ENCODE peak calls at places on chromosomes 11 and 22, in ten cellular contexts. One of them, this sample, is unnamed.

GRCh38 chr11:10930961-10931760 is 73.3 kb upstream of the ZBED5 start:
- DNase-seq in Calu3: peak; percentile 54
- DNase-seq in heart left ventricle: peak; percentile 80
- DNase-seq in fibroblast of the aortic adventitia: peak; percentile 87
- DNase-seq in brain microvascular endothelial cell: peak; percentile 37
- DNase-seq in endothelial cell: peak; percentile 60
- DNase-seq in foreskin fibroblast: peak; percentile 90
- DNase-seq in breast epithelium: peak; percentile 57
- DNase-seq in nephron progenitor cell: peak; percentile 80
- DNase-seq in GM13976: peak; percentile 65
- DNase-seq in this sample: peak; percentile 50

GRCh38 chr11:413120-414081 is 1.4 kb downstream of the SIGIRR start:
- DNase-seq in Calu3: no peak
- DNase-seq in fibroblast of the aortic adventitia: no peak
- DNase-seq in GM13976: no peak
- DNase-seq in heart left ventricle: no peak
- DNase-seq in breast epithelium: no peak
- DNase-seq in foreskin fibroblast: no peak
- DNase-seq in nephron progenitor cell: peak; percentile 6
- DNase-seq in brain microvascular endothelial cell: no peak
- DNase-seq in endothelial cell: no peak
- DNase-seq in this sample: no peak

GRCh38 chr22:33921576-33922181 is 1.4 kb upstream of the LARGE1 start:
- DNase-seq in breast epithelium: peak; percentile 59
- DNase-seq in brain microvascular endothelial cell: peak; percentile 44
- DNase-seq in foreskin fibroblast: peak; percentile 51
- DNase-seq in fibroblast of the aortic adventitia: peak; percentile 59
- DNase-seq in endothelial cell: peak; percentile 68
- DNase-seq in Calu3: peak; percentile 42
- DNase-seq in nephron progenitor cell: peak; percentile 87
- DNase-seq in heart left ventricle: peak; percentile 73
- DNase-seq in GM13976: peak; percentile 74
- DNase-seq in this sample: peak; percentile 54

GRCh38 chr11:57179701-57180100 is 2.1 kb upstream of the LRRC55 start:
- DNase-seq in fibroblast of the aortic adventitia: no peak
- DNase-seq in foreskin fibroblast: no peak
- DNase-seq in heart left ventricle: no peak
- DNase-seq in nephron progenitor cell: no peak
- DNase-seq in breast epithelium: no peak
- DNase-seq in endothelial cell: no peak
- DNase-seq in Calu3: no peak
- DNase-seq in brain microvascular endothelial cell: no peak
- DNase-seq in GM13976: no peak
- DNase-seq in this sample: no peak

GRCh38 chr11:128708660-128709059 is 14.8 kb downstream of the FLI1 start:
- DNase-seq in GM13976: no peak
- DNase-seq in foreskin fibroblast: no peak
- DNase-seq in Calu3: no peak
- DNase-seq in endothelial cell: no peak
- DNase-seq in fibroblast of the aortic adventitia: no peak
- DNase-seq in brain microvascular endothelial cell: no peak
- DNase-seq in breast epithelium: no peak
- DNase-seq in heart left ventricle: no peak
- DNase-seq in nephron progenitor cell: no peak
- DNase-seq in this sample: no peak

GRCh38 chr11:227824-228223 is 8.3 kb downstream of the SIRT3 start:
- DNase-seq in nephron progenitor cell: no peak
- DNase-seq in foreskin fibroblast: no peak
- DNase-seq in brain microvascular endothelial cell: no peak
- DNase-seq in Calu3: no peak
- DNase-seq in fibroblast of the aortic adventitia: no peak
- DNase-seq in endothelial cell: no peak
- DNase-seq in heart left ventricle: no peak
- DNase-seq in GM13976: no peak
- DNase-seq in breast epithelium: no peak
- DNase-seq in this sample: no peak

GRCh38 chr22:31800065-31800464 is 46.2 kb downstream of the DEPDC5 start:
- DNase-seq in breast epithelium: no peak
- DNase-seq in GM13976: no peak
- DNase-seq in fibroblast of the aortic adventitia: peak; percentile 8
- DNase-seq in Calu3: peak; percentile 60
- DNase-seq in endothelial cell: no peak
- DNase-seq in heart left ventricle: no peak
- DNase-seq in brain microvascular endothelial cell: no peak
- DNase-seq in foreskin fibroblast: peak; percentile 67
- DNase-seq in nephron progenitor cell: no peak
- DNase-seq in this sample: no peak

GRCh38 chr11:104462346-104462745 is 298.4 kb upstream of the PDGFD start:
- DNase-seq in fibroblast of the aortic adventitia: peak; percentile 47
- DNase-seq in endothelial cell: no peak
- DNase-seq in brain microvascular endothelial cell: peak; percentile 49
- DNase-seq in GM13976: no peak
- DNase-seq in foreskin fibroblast: peak; percentile 88
- DNase-seq in heart left ventricle: peak; percentile 22
- DNase-seq in Calu3: no peak
- DNase-seq in breast epithelium: no peak
- DNase-seq in nephron progenitor cell: no peak
- DNase-seq in this sample: no peak

GRCh38 chr11:29395555-29396072 is 621.2 kb downstream of the KCNA4 start:
- DNase-seq in Calu3: no peak
- DNase-seq in breast epithelium: no peak
- DNase-seq in nephron progenitor cell: no peak
- DNase-seq in heart left ventricle: no peak
- DNase-seq in fibroblast of the aortic adventitia: no peak
- DNase-seq in endothelial cell: no peak
- DNase-seq in brain microvascular endothelial cell: no peak
- DNase-seq in GM13976: no peak
- DNase-seq in foreskin fibroblast: no peak
- DNase-seq in this sample: no peak

GRCh38 chr22:23689414-23689813 is 1.4 kb upstream of the RGL4 start:
- DNase-seq in Calu3: no peak
- DNase-seq in breast epithelium: no peak
- DNase-seq in fibroblast of the aortic adventitia: no peak
- DNase-seq in heart left ventricle: no peak
- DNase-seq in GM13976: no peak
- DNase-seq in brain microvascular endothelial cell: no peak
- DNase-seq in foreskin fibroblast: no peak
- DNase-seq in nephron progenitor cell: no peak
- DNase-seq in endothelial cell: no peak
- DNase-seq in this sample: no peak

GRCh38 chr22:47122441-47123000 is 360.1 kb downstream of the TBC1D22A start:
- DNase-seq in foreskin fibroblast: no peak
- DNase-seq in breast epithelium: no peak
- DNase-seq in fibroblast of the aortic adventitia: no peak
- DNase-seq in nephron progenitor cell: no peak
- DNase-seq in heart left ventricle: no peak
- DNase-seq in Calu3: no peak
- DNase-seq in brain microvascular endothelial cell: no peak
- DNase-seq in GM13976: no peak
- DNase-seq in endothelial cell: no peak
- DNase-seq in this sample: no peak

GRCh38 chr22:35921777-35922176 is 106.8 kb downstream of the RBFOX2 start:
- DNase-seq in foreskin fibroblast: peak; percentile 94
- DNase-seq in Calu3: peak; percentile 79
- DNase-seq in endothelial cell: peak; percentile 53
- DNase-seq in brain microvascular endothelial cell: peak; percentile 88
- DNase-seq in GM13976: peak; percentile 34
- DNase-seq in fibroblast of the aortic adventitia: peak; percentile 90
- DNase-seq in heart left ventricle: peak; percentile 71
- DNase-seq in breast epithelium: no peak
- DNase-seq in nephron progenitor cell: peak; percentile 37
- DNase-seq in this sample: peak; percentile 36

GRCh38 chr11:126764221-126764620 is 236.3 kb downstream of the KIRREL3 start:
- DNase-seq in breast epithelium: no peak
- DNase-seq in foreskin fibroblast: peak; percentile 16
- DNase-seq in GM13976: no peak
- DNase-seq in heart left ventricle: no peak
- DNase-seq in nephron progenitor cell: no peak
- DNase-seq in Calu3: peak; percentile 3
- DNase-seq in brain microvascular endothelial cell: no peak
- DNase-seq in endothelial cell: no peak
- DNase-seq in fibroblast of the aortic adventitia: peak; percentile 12
- DNase-seq in this sample: no peak

GRCh38 chr22:43406186-43406790 is 5.5 kb upstream of the MPPED1 start:
- DNase-seq in foreskin fibroblast: no peak
- DNase-seq in Calu3: no peak
- DNase-seq in nephron progenitor cell: no peak
- DNase-seq in GM13976: no peak
- DNase-seq in breast epithelium: no peak
- DNase-seq in fibroblast of the aortic adventitia: no peak
- DNase-seq in endothelial cell: no peak
- DNase-seq in brain microvascular endothelial cell: no peak
- DNase-seq in heart left ventricle: no peak
- DNase-seq in this sample: no peak

GRCh38 chr22:34015642-34016041 is 95.4 kb upstream of the LARGE1 start:
- DNase-seq in nephron progenitor cell: no peak
- DNase-seq in foreskin fibroblast: no peak
- DNase-seq in brain microvascular endothelial cell: no peak
- DNase-seq in endothelial cell: no peak
- DNase-seq in Calu3: no peak
- DNase-seq in GM13976: no peak
- DNase-seq in fibroblast of the aortic adventitia: no peak
- DNase-seq in heart left ventricle: no peak
- DNase-seq in breast epithelium: no peak
- DNase-seq in this sample: no peak

GRCh38 chr22:41508770-41509170 is 35.5 kb downstream of the POLR3H start:
- DNase-seq in Calu3: no peak
- DNase-seq in fibroblast of the aortic adventitia: no peak
- DNase-seq in nephron progenitor cell: peak; percentile 37
- DNase-seq in brain microvascular endothelial cell: no peak
- DNase-seq in GM13976: no peak
- DNase-seq in heart left ventricle: peak; percentile 57
- DNase-seq in breast epithelium: no peak
- DNase-seq in endothelial cell: no peak
- DNase-seq in foreskin fibroblast: no peak
- DNase-seq in this sample: no peak
- TF ChIP-seq CTCF in Calu3: no peak
- TF ChIP-seq CTCF in fibroblast of the aortic adventitia: no peak
- TF ChIP-seq CTCF in nephron progenitor cell: peak; percentile 29
- TF ChIP-seq CTCF in brain microvascular endothelial cell: peak; percentile 52
- TF ChIP-seq CTCF in GM13976: no peak
- TF ChIP-seq CTCF in heart left ventricle: peak; percentile 14
- TF ChIP-seq CTCF in breast epithelium: no peak
- TF ChIP-seq CTCF in endothelial cell: no peak
- TF ChIP-seq CTCF in foreskin fibroblast: peak; percentile 11
- TF ChIP-seq CTCF in this sample: no peak

GRCh38 chr11:92304271-92304670 is 79.7 kb downstream of the FAT3 start:
- DNase-seq in fibroblast of the aortic adventitia: no peak
- DNase-seq in brain microvascular endothelial cell: no peak
- DNase-seq in Calu3: no peak
- DNase-seq in endothelial cell: no peak
- DNase-seq in breast epithelium: no peak
- DNase-seq in heart left ventricle: no peak
- DNase-seq in GM13976: no peak
- DNase-seq in foreskin fibroblast: no peak
- DNase-seq in nephron progenitor cell: no peak
- DNase-seq in this sample: no peak

GRCh38 chr11:92297551-92298237 is 73.1 kb downstream of the FAT3 start:
- DNase-seq in nephron progenitor cell: peak; percentile 11
- DNase-seq in heart left ventricle: no peak
- DNase-seq in endothelial cell: no peak
- DNase-seq in GM13976: no peak
- DNase-seq in brain microvascular endothelial cell: no peak
- DNase-seq in foreskin fibroblast: no peak
- DNase-seq in Calu3: no peak
- DNase-seq in fibroblast of the aortic adventitia: no peak
- DNase-seq in breast epithelium: no peak
- DNase-seq in this sample: no peak

GRCh38 chr11:92302766-92303165 is 78.1 kb downstream of the FAT3 start:
- DNase-seq in Calu3: no peak
- DNase-seq in endothelial cell: no peak
- DNase-seq in foreskin fibroblast: no peak
- DNase-seq in GM13976: no peak
- DNase-seq in breast epithelium: no peak
- DNase-seq in nephron progenitor cell: no peak
- DNase-seq in brain microvascular endothelial cell: no peak
- DNase-seq in heart left ventricle: no peak
- DNase-seq in fibroblast of the aortic adventitia: no peak
- DNase-seq in this sample: no peak

GRCh38 chr11:92298238-92298565 is 73.6 kb downstream of the FAT3 start:
- DNase-seq in foreskin fibroblast: no peak
- DNase-seq in Calu3: no peak
- DNase-seq in fibroblast of the aortic adventitia: no peak
- DNase-seq in brain microvascular endothelial cell: no peak
- DNase-seq in heart left ventricle: no peak
- DNase-seq in nephron progenitor cell: no peak
- DNase-seq in GM13976: no peak
- DNase-seq in breast epithelium: no peak
- DNase-seq in endothelial cell: no peak
- DNase-seq in this sample: no peak

DNA sequence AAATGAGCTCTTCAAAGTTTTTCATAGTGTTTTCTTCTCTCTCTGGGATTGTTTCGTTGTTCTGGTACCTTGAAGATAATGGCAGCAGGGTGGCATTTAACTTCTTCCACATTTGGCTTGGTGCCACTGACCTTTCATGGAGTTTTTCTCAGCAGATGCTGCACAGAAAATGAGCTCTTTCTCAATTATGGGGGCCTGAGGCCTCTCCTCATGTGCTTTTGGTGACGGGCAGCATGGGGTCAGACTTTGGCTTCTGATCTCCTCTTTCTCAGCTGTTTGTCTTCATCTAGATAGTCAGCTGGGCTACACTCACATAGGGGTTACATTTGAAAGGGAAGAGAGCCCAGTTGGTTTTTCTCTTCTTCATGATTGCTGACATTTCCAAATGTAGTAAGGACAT is 76.3 kb downstream of the FAT3 start:
- DNase-seq in brain microvascular endothelial cell: no peak
- DNase-seq in nephron progenitor cell: no peak
- DNase-seq in foreskin fibroblast: no peak
- DNase-seq in fibroblast of the aortic adventitia: no peak
- DNase-seq in GM13976: no peak
- DNase-seq in heart left ventricle: no peak
- DNase-seq in Calu3: no peak
- DNase-seq in endothelial cell: no peak
- DNase-seq in breast epithelium: no peak
- DNase-seq in this sample: no peak
- TF ChIP-seq CTCF in brain microvascular endothelial cell: no peak
- TF ChIP-seq CTCF in nephron progenitor cell: no peak
- TF ChIP-seq CTCF in foreskin fibroblast: no peak
- TF ChIP-seq CTCF in fibroblast of the aortic adventitia: no peak
- TF ChIP-seq CTCF in GM13976: no peak
- TF ChIP-seq CTCF in heart left ventricle: no peak
- TF ChIP-seq CTCF in Calu3: no peak
- TF ChIP-seq CTCF in endothelial cell: no peak
- TF ChIP-seq CTCF in breast epithelium: no peak
- TF ChIP-seq CTCF in this sample: no peak

GRCh38 chr11:103257360-103257759 is 148.1 kb downstream of the DYNC2H1 start:
- DNase-seq in brain microvascular endothelial cell: peak; percentile 1
- DNase-seq in Calu3: no peak
- DNase-seq in fibroblast of the aortic adventitia: peak; percentile 40
- DNase-seq in nephron progenitor cell: no peak
- DNase-seq in GM13976: no peak
- DNase-seq in endothelial cell: no peak
- DNase-seq in foreskin fibroblast: peak; percentile 6
- DNase-seq in heart left ventricle: no peak
- DNase-seq in breast epithelium: no peak
- DNase-seq in this sample: no peak
- TF ChIP-seq CTCF in brain microvascular endothelial cell: peak; percentile 43
- TF ChIP-seq CTCF in Calu3: no peak
- TF ChIP-seq CTCF in fibroblast of the aortic adventitia: peak; percentile 35
- TF ChIP-seq CTCF in nephron progenitor cell: no peak
- TF ChIP-seq CTCF in GM13976: no peak
- TF ChIP-seq CTCF in endothelial cell: no peak
- TF ChIP-seq CTCF in foreskin fibroblast: peak; percentile 27
- TF ChIP-seq CTCF in heart left ventricle: peak; percentile 25
- TF ChIP-seq CTCF in breast epithelium: no peak
- TF ChIP-seq CTCF in this sample: no peak

GRCh38 chr11:62264004-62264403 is 6.0 kb upstream of the SCGB2A2 start:
- DNase-seq in Calu3: no peak
- DNase-seq in foreskin fibroblast: peak; percentile 25
- DNase-seq in nephron progenitor cell: no peak
- DNase-seq in heart left ventricle: no peak
- DNase-seq in breast epithelium: no peak
- DNase-seq in endothelial cell: no peak
- DNase-seq in GM13976: no peak
- DNase-seq in fibroblast of the aortic adventitia: no peak
- DNase-seq in brain microvascular endothelial cell: no peak
- DNase-seq in this sample: no peak
- TF ChIP-seq CTCF in Calu3: no peak
- TF ChIP-seq CTCF in foreskin fibroblast: no peak
- TF ChIP-seq CTCF in nephron progenitor cell: no peak
- TF ChIP-seq CTCF in heart left ventricle: no peak
- TF ChIP-seq CTCF in breast epithelium: no peak
- TF ChIP-seq CTCF in endothelial cell: no peak
- TF ChIP-seq CTCF in GM13976: no peak
- TF ChIP-seq CTCF in fibroblast of the aortic adventitia: no peak
- TF ChIP-seq CTCF in brain microvascular endothelial cell: no peak
- TF ChIP-seq CTCF in this sample: no peak